ENCODE peak calls at places on chromosomes 2 and 18, in six cellular contexts. O is Panc1, R is pancreas, H is neural progenitor cell, F is mesendoderm, X is stomach. U is an unnamed sample.

GRCh38 chr2:88016948-88017779 is 817 bp upstream of the RNU2-63P start:
- DNase-seq in O (peak), R (peak), H (peak), F (peak), X (peak), U (no peak)

GRCh38 chr18:28041366-28041765 is 135.6 kb downstream of the CDH2 start:
- DNase-seq in O (no peak), R (no peak), H (peak), F (peak), X (no peak), U (no peak)

GRCh38 chr2:54964271-54964670 is 86.0 kb downstream of the RTN4 start:
- DNase-seq in O (no peak), R (no peak), H (no peak), F (no peak), X (no peak), U (no peak)

GRCh38 chr18:26863122-26863879 is 2.2 kb downstream of the AQP4 start:
- DNase-seq in O (no peak), R (peak), H (peak), F (peak), X (peak), U (no peak)

GRCh38 chr2:46876741-46877384 is 38.7 kb downstream of the MCFD2 start:
- DNase-seq in O (peak), R (no peak), H (peak), F (peak), X (peak), U (peak)

GRCh38 chr2:64837925-64838641 is 151.1 kb upstream of the SLC1A4 start:
- DNase-seq in O (no peak), R (no peak), H (no peak), F (no peak), X (no peak), U (no peak)

GRCh38 chr2:55838653-55839052 is 84.9 kb downstream of the EFEMP1 start:
- DNase-seq in O (no peak), R (no peak), H (no peak), F (no peak), X (no peak), U (no peak)

GRCh38 chr2:9010866-9011265 is 7.4 kb upstream of the MBOAT2 start:
- DNase-seq in O (no peak), R (no peak), H (no peak), F (no peak), X (no peak), U (peak)

GRCh38 chr2:142165790-142166189 is 35.0 kb upstream of the LRP1B start:
- DNase-seq in O (no peak), R (no peak), H (peak), F (peak), X (no peak), U (peak)

GRCh38 chr2:163600801-163601200 is 135.0 kb downstream of the FIGN start:
- DNase-seq in O (no peak), R (no peak), H (no peak), F (peak), X (no peak), U (no peak)

GRCh38 chr18:13221821-13222220 is 3.3 kb downstream of the LDLRAD4 start:
- DNase-seq in O (no peak), R (no peak), H (no peak), F (no peak), X (no peak), U (no peak)

GRCh38 chr2:223759569-223760430 is 77.6 kb downstream of the AP1S3 start:
- DNase-seq in O (peak), R (no peak), H (no peak), F (peak), X (no peak), U (no peak)

GRCh38 chr2:223576873-223577272 is 25.3 kb downstream of the SCG2 start:
- DNase-seq in O (no peak), R (no peak), H (no peak), F (peak), X (no peak), U (no peak)

GRCh38 chr2:132677661-132678060 is 7.7 kb upstream of the LYPD1 start:
- DNase-seq in O (no peak), R (no peak), H (no peak), F (no peak), X (no peak), U (no peak)

GRCh38 chr2:128308284-128308731 is 10.4 kb downstream of the HS6ST1 start:
- DNase-seq in O (no peak), R (peak), H (no peak), F (no peak), X (no peak), U (no peak)

GRCh38 chr2:227415538-227416424 is 28.0 kb upstream of the SCYGR1 start:
- DNase-seq in O (no peak), R (no peak), H (no peak), F (no peak), X (no peak), U (peak)

GRCh38 chr18:79385749-79386341 is 9.9 kb upstream of the NFATC1 start:
- DNase-seq in O (no peak), R (peak), H (no peak), F (no peak), X (no peak), U (no peak)

GRCh38 chr18:38456253-38456652 is 890.7 kb upstream of the CELF4 start:
- DNase-seq in O (no peak), R (no peak), H (no peak), F (no peak), X (no peak), U (no peak)

GRCh38 chr2:12661472-12661871 is 55.3 kb upstream of the TRIB2 start:
- DNase-seq in O (no peak), R (no peak), H (no peak), F (no peak), X (no peak), U (no peak)

GRCh38 chr2:134570676-134571075 is 148.1 kb downstream of the TMEM163 start:
- DNase-seq in O (no peak), R (no peak), H (no peak), F (no peak), X (no peak), U (no peak)

GRCh38 chr2:4501525-4501924 is 798.1 kb downstream of the DCDC2C start:
- DNase-seq in O (no peak), R (no peak), H (no peak), F (no peak), X (no peak), U (no peak)

GRCh38 chr2:148259674-148260073 is 238.8 kb downstream of the MBD5 start:
- DNase-seq in O (no peak), R (peak), H (no peak), F (peak), X (no peak), U (no peak)

GRCh38 chr18:55355220-55355619 is 232.8 kb downstream of the TCF4 start:
- DNase-seq in O (no peak), R (no peak), H (no peak), F (no peak), X (no peak), U (no peak)

GRCh38 chr2:66845307-66845706 is 410.4 kb downstream of the MEIS1 start:
- DNase-seq in O (no peak), R (no peak), H (no peak), F (no peak), X (no peak), U (no peak)

GRCh38 chr2:157898591-157898996 is 22.5 kb upstream of the ACVR1 start:
- DNase-seq in O (peak), R (no peak), H (no peak), F (peak), X (peak), U (no peak)

GRCh38 chr2:173076557-173077345 is 1.1 kb downstream of the MAP3K20 start:
- DNase-seq in O (no peak), R (peak), H (peak), F (peak), X (peak), U (no peak)

GRCh38 chr2:231530099-231531085 is at the start of gene NMUR1:
- DNase-seq in O (no peak), R (peak), H (peak), F (peak), X (peak), U (no peak)

GRCh38 chr2:217162533-217162932 is 302.7 kb upstream of the TNP1 start:
- DNase-seq in O (no peak), R (no peak), H (peak), F (no peak), X (no peak), U (no peak)

GRCh38 chr2:174606336-174606735 is 8.7 kb upstream of the WIPF1 start:
- DNase-seq in O (no peak), R (no peak), H (no peak), F (no peak), X (no peak), U (no peak)

GRCh38 chr2:126644630-126645191 is 11.2 kb upstream of the GYPC start:
- DNase-seq in O (no peak), R (no peak), H (no peak), F (no peak), X (no peak), U (no peak)

GRCh38 chr2:7867858-7868257 is 814.0 kb upstream of the ID2 start:
- DNase-seq in O (no peak), R (no peak), H (no peak), F (no peak), X (no peak), U (no peak)

GRCh38 chr18:10514082-10514481 is 11.7 kb upstream of the NAPG start:
- DNase-seq in O (no peak), R (no peak), H (no peak), F (no peak), X (no peak), U (no peak)

GRCh38 chr18:10504723-10505122 is 21.1 kb upstream of the NAPG start:
- DNase-seq in O (no peak), R (no peak), H (no peak), F (no peak), X (no peak), U (no peak)

GRCh38 chr18:10508546-10508945 is 17.3 kb upstream of the NAPG start:
- DNase-seq in O (no peak), R (no peak), H (no peak), F (no peak), X (no peak), U (no peak)
- H3K4me3 ChIP-seq in O (no peak), R (no peak), H (no peak), F (no peak), X (no peak), U (no peak)

DNA sequence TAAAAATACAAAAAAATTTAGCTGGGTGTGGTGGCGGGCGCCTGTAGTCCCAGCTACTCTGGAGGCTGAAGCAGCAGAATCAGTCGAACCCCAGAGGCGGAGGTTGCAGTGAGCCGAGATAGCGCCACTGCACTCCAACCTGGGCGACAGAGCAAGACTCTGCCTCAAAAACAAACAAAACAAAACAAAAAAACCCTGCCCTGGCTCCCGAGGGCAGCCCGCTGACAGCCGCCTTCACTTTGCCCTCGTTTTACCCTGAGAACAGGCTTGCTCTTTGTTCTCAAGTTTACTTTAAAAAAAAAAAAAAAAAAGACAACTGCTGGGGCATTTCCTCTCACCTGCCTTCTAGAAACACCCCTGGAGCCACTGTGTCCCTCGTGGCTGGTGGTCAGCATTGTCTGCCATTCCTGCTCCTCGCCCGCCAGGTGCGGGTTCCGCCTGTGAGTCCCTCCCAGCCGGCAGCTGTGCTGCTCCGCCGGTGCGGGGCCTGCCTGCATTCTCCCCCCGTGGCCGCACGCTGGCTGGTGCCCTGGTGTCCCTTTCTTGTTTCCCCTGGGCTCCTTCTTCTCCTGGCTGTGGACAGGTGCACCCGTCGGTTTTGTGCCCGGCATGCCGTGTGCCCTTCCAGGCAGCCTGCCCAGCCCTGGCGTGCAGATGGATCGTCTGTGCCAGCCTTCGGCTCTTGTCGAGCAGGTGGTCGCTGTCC is 105.7 kb downstream of the USP40 start:
- DNase-seq in O (no peak), R (peak), H (no peak), F (no peak), X (peak), U (no peak)
- H3K4me3 ChIP-seq in O (no peak), R (no peak), H (no peak), F (no peak), X (no peak), U (no peak)

GRCh38 chr2:2523395-2524339 is 192.6 kb upstream of the MYT1L start:
- DNase-seq in O (no peak), R (no peak), H (no peak), F (no peak), X (no peak), U (no peak)

GRCh38 chr2:2520396-2520795 is 189.3 kb upstream of the MYT1L start:
- DNase-seq in O (no peak), R (no peak), H (peak), F (peak), X (no peak), U (no peak)

GRCh38 chr2:2527162-2527561 is 196.1 kb upstream of the MYT1L start:
- DNase-seq in O (peak), R (no peak), H (no peak), F (peak), X (no peak), U (no peak)

GRCh38 chr2:2528801-2529200 is 197.7 kb upstream of the MYT1L start:
- DNase-seq in O (no peak), R (no peak), H (no peak), F (no peak), X (no peak), U (no peak)

GRCh38 chr2:2524340-2524941 is 193.4 kb upstream of the MYT1L start:
- DNase-seq in O (no peak), R (no peak), H (no peak), F (no peak), X (no peak), U (no peak)
- H3K4me3 ChIP-seq in O (no peak), R (no peak), H (no peak), F (no peak), X (no peak), U (no peak)

DNA sequence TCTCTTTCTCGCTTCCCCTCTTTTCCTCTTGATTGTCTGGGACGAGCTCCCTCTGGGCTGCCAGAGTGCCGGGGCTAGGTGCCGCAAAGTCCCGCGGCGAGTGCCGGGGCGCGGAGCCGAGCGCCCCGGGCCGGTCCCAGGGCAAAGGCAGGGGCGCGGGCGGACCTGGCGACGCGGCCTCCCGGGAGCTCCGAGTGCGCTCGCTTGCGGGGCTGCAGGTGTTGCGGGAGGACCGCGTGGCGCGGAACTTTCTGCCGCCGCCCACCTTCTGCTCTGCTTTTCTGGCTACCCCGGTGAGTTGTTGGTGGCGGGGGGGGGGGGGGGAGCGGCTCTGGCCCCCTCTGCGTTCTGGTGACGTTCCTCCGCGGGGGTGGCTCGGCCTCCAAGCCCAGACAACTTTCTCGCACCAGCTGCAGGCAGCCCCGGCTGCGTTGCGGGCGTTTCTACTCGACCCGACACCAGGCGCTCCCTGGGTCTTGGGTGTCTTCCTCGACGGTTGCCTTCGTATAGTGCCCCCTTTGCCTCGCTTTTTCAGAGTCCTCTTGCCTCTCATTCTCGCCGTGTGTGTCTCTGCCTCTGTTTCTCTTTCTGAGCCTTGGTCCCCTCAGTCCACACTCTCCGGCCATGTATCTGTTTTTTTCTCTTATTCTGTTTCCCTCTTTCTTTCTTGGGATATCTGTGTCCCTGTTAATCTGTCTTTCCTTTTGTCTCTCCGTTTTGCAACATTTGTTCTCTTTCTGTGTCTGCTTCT is 764 bp downstream of the GALNT13 start:
- DNase-seq in O (no peak), R (peak), H (peak), F (peak), X (no peak), U (no peak)
- H3K4me3 ChIP-seq in O (no peak), R (no peak), H (peak), F (peak), X (peak), U (no peak)

GRCh38 chr2:209298601-209299000 is 125.2 kb upstream of the MAP2 start:
- DNase-seq in O (no peak), R (no peak), H (no peak), F (peak), X (no peak), U (no peak)
- H3K4me3 ChIP-seq in O (no peak), R (no peak), H (no peak), F (no peak), X (no peak), U (no peak)

U was measured in SK-N-MC.